ENCODE peak calls at places on chromosomes 16 and 17, in six cellular contexts. One of them, this sample, is unnamed.

GRCh38 chr16:55494994-55495421 is 13.9 kb upstream of the LPCAT2 start:
- DNase-seq in cardiac muscle cell: peak
- DNase-seq in SK-N-SH: peak
- DNase-seq in SJSA1: peak
- DNase-seq in CD4-positive, CD25-positive, alpha-beta regulatory T cell: no peak
- DNase-seq in brain microvascular endothelial cell: peak
- DNase-seq in this sample: peak

GRCh38 chr16:81889896-81890634 is 111.0 kb downstream of the PLCG2 start:
- DNase-seq in cardiac muscle cell: peak
- DNase-seq in SK-N-SH: peak
- DNase-seq in SJSA1: peak
- DNase-seq in CD4-positive, CD25-positive, alpha-beta regulatory T cell: peak
- DNase-seq in brain microvascular endothelial cell: peak
- DNase-seq in this sample: peak

GRCh38 chr17:65629234-65629690 is 67.8 kb upstream of the AXIN2 start:
- DNase-seq in cardiac muscle cell: no peak
- DNase-seq in SK-N-SH: no peak
- DNase-seq in SJSA1: no peak
- DNase-seq in CD4-positive, CD25-positive, alpha-beta regulatory T cell: no peak
- DNase-seq in brain microvascular endothelial cell: no peak
- DNase-seq in this sample: no peak

GRCh38 chr16:75262104-75262799 is 10.8 kb upstream of the BCAR1 start:
- DNase-seq in cardiac muscle cell: no peak
- DNase-seq in SK-N-SH: peak
- DNase-seq in SJSA1: no peak
- DNase-seq in CD4-positive, CD25-positive, alpha-beta regulatory T cell: no peak
- DNase-seq in brain microvascular endothelial cell: no peak
- DNase-seq in this sample: no peak

GRCh38 chr16:154223-155030 is 2.0 kb downstream of the HBZ start:
- DNase-seq in cardiac muscle cell: peak
- DNase-seq in SK-N-SH: peak
- DNase-seq in SJSA1: no peak
- DNase-seq in CD4-positive, CD25-positive, alpha-beta regulatory T cell: no peak
- DNase-seq in brain microvascular endothelial cell: peak
- DNase-seq in this sample: no peak

GRCh38 chr17:71399649-71400048 is 721.2 kb upstream of the SOX9 start:
- DNase-seq in cardiac muscle cell: no peak
- DNase-seq in SK-N-SH: no peak
- DNase-seq in SJSA1: no peak
- DNase-seq in CD4-positive, CD25-positive, alpha-beta regulatory T cell: no peak
- DNase-seq in brain microvascular endothelial cell: no peak
- DNase-seq in this sample: no peak

GRCh38 chr17:82947051-82947991 is 107.5 kb upstream of the ZNF750 start:
- DNase-seq in cardiac muscle cell: no peak
- DNase-seq in SK-N-SH: no peak
- DNase-seq in SJSA1: no peak
- DNase-seq in CD4-positive, CD25-positive, alpha-beta regulatory T cell: no peak
- DNase-seq in brain microvascular endothelial cell: no peak
- DNase-seq in this sample: no peak

GRCh38 chr16:58026705-58027340 is 1.3 kb downstream of the MMP15 start:
- DNase-seq in cardiac muscle cell: peak
- DNase-seq in SK-N-SH: peak
- DNase-seq in SJSA1: no peak
- DNase-seq in CD4-positive, CD25-positive, alpha-beta regulatory T cell: no peak
- DNase-seq in brain microvascular endothelial cell: no peak
- DNase-seq in this sample: no peak

GRCh38 chr17:75837899-75838298 is 6.3 kb downstream of the UNC13D start:
- DNase-seq in cardiac muscle cell: no peak
- DNase-seq in SK-N-SH: no peak
- DNase-seq in SJSA1: no peak
- DNase-seq in CD4-positive, CD25-positive, alpha-beta regulatory T cell: no peak
- DNase-seq in brain microvascular endothelial cell: no peak
- DNase-seq in this sample: no peak

GRCh38 chr16:2821483-2822157 is 4.6 kb downstream of the PRSS21 start:
- DNase-seq in cardiac muscle cell: no peak
- DNase-seq in SK-N-SH: peak
- DNase-seq in SJSA1: no peak
- DNase-seq in CD4-positive, CD25-positive, alpha-beta regulatory T cell: no peak
- DNase-seq in brain microvascular endothelial cell: no peak
- DNase-seq in this sample: no peak

GRCh38 chr16:4182581-4183257 is 59.2 kb downstream of the SRL start:
- DNase-seq in cardiac muscle cell: no peak
- DNase-seq in SK-N-SH: no peak
- DNase-seq in SJSA1: no peak
- DNase-seq in CD4-positive, CD25-positive, alpha-beta regulatory T cell: no peak
- DNase-seq in brain microvascular endothelial cell: no peak
- DNase-seq in this sample: no peak
- H3K4me3 ChIP-seq in cardiac muscle cell: peak
- H3K4me3 ChIP-seq in SK-N-SH: no peak
- H3K4me3 ChIP-seq in SJSA1: peak
- H3K4me3 ChIP-seq in CD4-positive, CD25-positive, alpha-beta regulatory T cell: peak
- H3K4me3 ChIP-seq in brain microvascular endothelial cell: peak
- H3K4me3 ChIP-seq in this sample: peak

GRCh38 chr17:7328009-7328408 is 1.1 kb downstream of the NEURL4 start:
- DNase-seq in cardiac muscle cell: no peak
- DNase-seq in SK-N-SH: no peak
- DNase-seq in SJSA1: no peak
- DNase-seq in CD4-positive, CD25-positive, alpha-beta regulatory T cell: no peak
- DNase-seq in brain microvascular endothelial cell: no peak
- DNase-seq in this sample: no peak
- H3K27ac ChIP-seq in cardiac muscle cell: no peak
- H3K27ac ChIP-seq in SK-N-SH: no peak
- H3K27ac ChIP-seq in SJSA1: no peak
- H3K27ac ChIP-seq in CD4-positive, CD25-positive, alpha-beta regulatory T cell: peak
- H3K27ac ChIP-seq in brain microvascular endothelial cell: no peak
- H3K27ac ChIP-seq in this sample: no peak

GRCh38 chr17:27455569-27455913 is 707 bp upstream of the KSR1 start:
- DNase-seq in cardiac muscle cell: no peak
- DNase-seq in SK-N-SH: no peak
- DNase-seq in SJSA1: no peak
- DNase-seq in CD4-positive, CD25-positive, alpha-beta regulatory T cell: no peak
- DNase-seq in brain microvascular endothelial cell: no peak
- DNase-seq in this sample: no peak
- H3K4me3 ChIP-seq in cardiac muscle cell: peak
- H3K4me3 ChIP-seq in SK-N-SH: peak
- H3K4me3 ChIP-seq in SJSA1: peak
- H3K4me3 ChIP-seq in CD4-positive, CD25-positive, alpha-beta regulatory T cell: peak
- H3K4me3 ChIP-seq in brain microvascular endothelial cell: peak
- H3K4me3 ChIP-seq in this sample: peak

DNA sequence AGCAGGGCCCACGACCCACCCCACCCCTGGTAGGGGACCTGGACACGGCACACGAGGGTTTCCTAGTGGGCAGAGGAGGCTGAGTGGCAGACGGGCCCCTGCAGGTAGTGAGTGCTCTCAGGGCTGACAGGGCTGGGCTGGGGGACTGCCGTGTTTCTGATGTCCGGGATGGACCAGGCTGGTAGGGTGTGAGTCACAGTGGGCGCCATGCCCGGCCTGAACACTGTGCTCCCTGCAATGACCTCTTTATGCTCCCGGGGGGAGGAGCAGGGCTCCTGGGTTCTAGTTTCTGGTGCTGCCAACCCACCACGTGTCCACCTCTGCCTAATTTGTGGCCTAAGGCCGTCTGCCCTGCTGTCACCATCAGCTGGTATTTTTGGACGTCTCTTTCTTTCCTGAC is 26.3 kb downstream of the ARHGAP23 start:
- DNase-seq in cardiac muscle cell: no peak
- DNase-seq in SK-N-SH: peak
- DNase-seq in SJSA1: peak
- DNase-seq in CD4-positive, CD25-positive, alpha-beta regulatory T cell: no peak
- DNase-seq in brain microvascular endothelial cell: peak
- DNase-seq in this sample: no peak
- H3K27ac ChIP-seq in cardiac muscle cell: peak
- H3K27ac ChIP-seq in SK-N-SH: peak
- H3K27ac ChIP-seq in SJSA1: peak
- H3K27ac ChIP-seq in CD4-positive, CD25-positive, alpha-beta regulatory T cell: no peak
- H3K27ac ChIP-seq in brain microvascular endothelial cell: peak
- H3K27ac ChIP-seq in this sample: peak

GRCh38 chr16:67280090-67281015 is 1.0 kb downstream of the PLEKHG4 start:
- DNase-seq in cardiac muscle cell: no peak
- DNase-seq in SK-N-SH: no peak
- DNase-seq in SJSA1: no peak
- DNase-seq in CD4-positive, CD25-positive, alpha-beta regulatory T cell: no peak
- DNase-seq in brain microvascular endothelial cell: no peak
- DNase-seq in this sample: no peak

GRCh38 chr16:67278773-67279295 is 498 bp upstream of the PLEKHG4 start:
- DNase-seq in cardiac muscle cell: no peak
- DNase-seq in SK-N-SH: peak
- DNase-seq in SJSA1: no peak
- DNase-seq in CD4-positive, CD25-positive, alpha-beta regulatory T cell: no peak
- DNase-seq in brain microvascular endothelial cell: no peak
- DNase-seq in this sample: no peak

GRCh38 chr16:67277999-67278772 is 1.1 kb upstream of the PLEKHG4 start:
- DNase-seq in cardiac muscle cell: no peak
- DNase-seq in SK-N-SH: no peak
- DNase-seq in SJSA1: peak
- DNase-seq in CD4-positive, CD25-positive, alpha-beta regulatory T cell: no peak
- DNase-seq in brain microvascular endothelial cell: peak
- DNase-seq in this sample: no peak

GRCh38 chr16:67277294-67277998 is 1.9 kb upstream of the PLEKHG4 start:
- DNase-seq in cardiac muscle cell: no peak
- DNase-seq in SK-N-SH: no peak
- DNase-seq in SJSA1: peak
- DNase-seq in CD4-positive, CD25-positive, alpha-beta regulatory T cell: no peak
- DNase-seq in brain microvascular endothelial cell: peak
- DNase-seq in this sample: peak

GRCh38 chr16:67279296-67280089 is at the start of gene PLEKHG4:
- DNase-seq in cardiac muscle cell: peak
- DNase-seq in SK-N-SH: peak
- DNase-seq in SJSA1: peak
- DNase-seq in CD4-positive, CD25-positive, alpha-beta regulatory T cell: peak
- DNase-seq in brain microvascular endothelial cell: peak
- DNase-seq in this sample: no peak
- H3K4me3 ChIP-seq in cardiac muscle cell: peak
- H3K4me3 ChIP-seq in SK-N-SH: peak
- H3K4me3 ChIP-seq in SJSA1: peak
- H3K4me3 ChIP-seq in CD4-positive, CD25-positive, alpha-beta regulatory T cell: peak
- H3K4me3 ChIP-seq in brain microvascular endothelial cell: peak
- H3K4me3 ChIP-seq in this sample: peak

GRCh38 chr17:48547839-48548686 is 3.2 kb upstream of the HOXB2 start:
- DNase-seq in cardiac muscle cell: no peak
- DNase-seq in SK-N-SH: no peak
- DNase-seq in SJSA1: no peak
- DNase-seq in CD4-positive, CD25-positive, alpha-beta regulatory T cell: peak
- DNase-seq in brain microvascular endothelial cell: no peak
- DNase-seq in this sample: no peak
- H3K27ac ChIP-seq in cardiac muscle cell: peak
- H3K27ac ChIP-seq in SK-N-SH: no peak
- H3K27ac ChIP-seq in SJSA1: no peak
- H3K27ac ChIP-seq in CD4-positive, CD25-positive, alpha-beta regulatory T cell: peak
- H3K27ac ChIP-seq in brain microvascular endothelial cell: no peak
- H3K27ac ChIP-seq in this sample: peak

GRCh38 chr17:5640726-5641125 is 56.4 kb upstream of the NLRP1 start:
- DNase-seq in cardiac muscle cell: no peak
- DNase-seq in SK-N-SH: no peak
- DNase-seq in SJSA1: no peak
- DNase-seq in CD4-positive, CD25-positive, alpha-beta regulatory T cell: no peak
- DNase-seq in brain microvascular endothelial cell: no peak
- DNase-seq in this sample: no peak

GRCh38 chr17:5638596-5638995 is 54.3 kb upstream of the NLRP1 start:
- DNase-seq in cardiac muscle cell: no peak
- DNase-seq in SK-N-SH: no peak
- DNase-seq in SJSA1: no peak
- DNase-seq in CD4-positive, CD25-positive, alpha-beta regulatory T cell: no peak
- DNase-seq in brain microvascular endothelial cell: no peak
- DNase-seq in this sample: no peak

GRCh38 chr17:5631958-5632357 is 47.6 kb upstream of the NLRP1 start:
- DNase-seq in cardiac muscle cell: peak
- DNase-seq in SK-N-SH: no peak
- DNase-seq in SJSA1: no peak
- DNase-seq in CD4-positive, CD25-positive, alpha-beta regulatory T cell: no peak
- DNase-seq in brain microvascular endothelial cell: no peak
- DNase-seq in this sample: no peak

GRCh38 chr17:5630434-5630833 is 46.1 kb upstream of the NLRP1 start:
- DNase-seq in cardiac muscle cell: no peak
- DNase-seq in SK-N-SH: no peak
- DNase-seq in SJSA1: no peak
- DNase-seq in CD4-positive, CD25-positive, alpha-beta regulatory T cell: no peak
- DNase-seq in brain microvascular endothelial cell: no peak
- DNase-seq in this sample: no peak

DNA sequence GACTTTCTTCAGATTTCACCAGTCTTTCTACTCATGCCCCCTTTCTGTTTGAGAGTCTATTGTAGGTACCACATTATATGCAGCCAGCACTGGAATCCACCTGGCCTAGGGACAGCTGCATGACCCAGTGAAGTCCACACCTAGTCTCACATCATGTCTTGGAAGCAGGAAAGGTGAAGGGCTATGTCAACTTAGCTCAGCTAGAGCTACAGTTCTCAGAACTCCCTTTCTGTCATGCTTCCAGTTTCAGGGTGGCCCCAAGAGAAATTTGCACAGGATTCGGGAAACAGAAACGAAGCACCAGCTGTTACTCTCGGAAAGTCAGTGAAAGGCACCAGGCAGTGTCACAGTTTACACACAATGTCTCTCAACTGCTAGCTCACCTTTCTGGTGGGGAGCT is 51.6 kb upstream of the NLRP1 start:
- DNase-seq in cardiac muscle cell: no peak
- DNase-seq in SK-N-SH: no peak
- DNase-seq in SJSA1: no peak
- DNase-seq in CD4-positive, CD25-positive, alpha-beta regulatory T cell: no peak
- DNase-seq in brain microvascular endothelial cell: no peak
- DNase-seq in this sample: no peak
- H3K4me3 ChIP-seq in cardiac muscle cell: no peak
- H3K4me3 ChIP-seq in SK-N-SH: no peak
- H3K4me3 ChIP-seq in SJSA1: no peak
- H3K4me3 ChIP-seq in CD4-positive, CD25-positive, alpha-beta regulatory T cell: no peak
- H3K4me3 ChIP-seq in brain microvascular endothelial cell: no peak
- H3K4me3 ChIP-seq in this sample: no peak